ENCODE peak calls at places on chromosomes 5 and 9, in six cellular contexts. V, J, R, D, N and C are unnamed samples.

GRCh38 chr9:116572095-116572748 is 114.9 kb upstream of the TRIM32 start:
- DNase-seq in V (peak), R (peak), D (peak), N (peak), J (peak), C (no peak)

GRCh38 chr5:1004598-1005361 is 3.8 kb upstream of the NKD2 start:
- DNase-seq in D (peak), R (no peak), J (peak), N (peak), V (no peak), C (no peak)

GRCh38 chr9:69936427-69936826 is 107.2 kb upstream of the MAMDC2 start:
- DNase-seq in R (peak), J (no peak), D (no peak), V (no peak), N (peak), C (no peak)

GRCh38 chr9:100591139-100591538 is 13.3 kb downstream of the CAVIN4 start:
- DNase-seq in N (no peak), V (no peak), R (no peak), D (no peak), J (no peak), C (no peak)

GRCh38 chr5:60668715-60669304 is 31.2 kb downstream of the DEPDC1B start:
- DNase-seq in D (no peak), J (no peak), N (peak), R (no peak), V (peak), C (no peak)

GRCh38 chr5:148660346-148660660 is 6.0 kb upstream of the HTR4 start:
- DNase-seq in V (no peak), R (no peak), D (no peak), N (no peak), J (no peak), C (no peak)

GRCh38 chr5:32030686-32031478 is 143.2 kb downstream of the GOLPH3 start:
- DNase-seq in J (no peak), R (no peak), D (no peak), V (no peak), N (no peak), C (no peak)

GRCh38 chr5:175561085-175561484 is 82.7 kb downstream of the SFXN1 start:
- DNase-seq in N (no peak), D (no peak), V (no peak), J (no peak), R (no peak), C (no peak)

GRCh38 chr5:39137391-39138181 is 63.4 kb upstream of the RICTOR start:
- DNase-seq in R (no peak), V (peak), D (no peak), J (no peak), N (no peak), C (no peak)

GRCh38 chr9:120715331-120715924 is 1.2 kb upstream of the MEGF9 start:
- DNase-seq in V (no peak), J (peak), D (peak), N (peak), R (peak), C (no peak)

GRCh38 chr9:97468658-97469448 is 32.6 kb upstream of the TMOD1 start:
- DNase-seq in D (peak), V (peak), N (peak), R (peak), J (peak), C (no peak)

GRCh38 chr5:124025306-124025705 is 513.3 kb downstream of the CSNK1G3 start:
- DNase-seq in R (no peak), J (no peak), D (no peak), V (no peak), N (no peak), C (no peak)

GRCh38 chr5:107669543-107670027 is 1.2 kb downstream of the EFNA5 start:
- DNase-seq in R (peak), V (no peak), J (no peak), D (peak), N (peak), C (no peak)

GRCh38 chr9:35105126-35105525 is 2.2 kb upstream of the STOML2 start:
- DNase-seq in V (no peak), J (no peak), D (no peak), R (no peak), N (no peak), C (no peak)

GRCh38 chr9:35104586-35104985 is 1.7 kb upstream of the STOML2 start:
- DNase-seq in N (no peak), R (no peak), J (no peak), V (no peak), D (no peak), C (no peak)

GRCh38 chr9:35102769-35103659 is at the start of gene STOML2:
- DNase-seq in J (peak), R (peak), V (peak), N (peak), D (peak), C (peak)

GRCh38 chr9:35102465-35102768 is 514 bp downstream of the STOML2 start:
- DNase-seq in D (no peak), N (peak), R (peak), J (no peak), V (no peak), C (no peak)

GRCh38 chr9:35103660-35104191 is 795 bp upstream of the STOML2 start:
- DNase-seq in R (no peak), N (no peak), D (no peak), J (no peak), V (no peak), C (no peak)
- H3K4me3 ChIP-seq in R (peak), N (peak), D (peak), J (peak), V (peak), C (peak)

DNA sequence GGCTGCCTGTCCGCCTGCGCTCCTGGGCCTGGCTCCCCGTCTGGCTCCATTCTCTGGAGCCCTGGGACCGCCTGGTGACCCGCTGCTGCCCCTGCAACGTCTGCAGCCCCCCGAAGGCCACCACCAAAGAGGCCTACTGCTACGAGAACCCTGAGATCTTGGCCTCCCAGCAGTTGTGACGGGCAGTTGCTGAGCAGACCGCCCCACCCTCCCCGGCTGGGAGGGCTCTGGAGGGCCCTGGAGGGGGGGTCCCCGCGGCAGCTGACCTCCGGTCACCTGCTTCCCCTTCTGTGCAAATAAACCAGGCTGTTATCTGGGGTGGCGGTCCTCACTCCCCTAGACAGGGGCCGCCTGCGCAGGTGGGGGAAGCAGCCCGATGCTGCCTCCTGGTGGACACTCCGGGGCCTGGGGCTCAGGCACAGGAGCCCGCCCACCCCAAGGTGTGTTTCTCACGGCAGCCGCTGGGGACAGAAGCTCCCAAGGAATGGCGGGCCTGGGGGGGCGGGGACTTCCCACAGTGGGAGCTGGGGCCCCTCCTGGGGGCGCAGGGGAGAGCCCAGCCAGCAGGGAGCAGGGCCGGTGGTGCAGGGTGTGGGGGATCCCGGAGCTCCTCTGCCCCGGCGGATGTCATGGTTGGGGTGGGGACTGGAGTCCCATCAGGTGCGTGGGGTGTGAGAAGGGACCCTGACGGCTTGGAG is 4.7 kb upstream of the TUBB4B start:
- DNase-seq in N (peak), D (peak), J (peak), R (peak), V (no peak), C (peak)
- H3K4me3 ChIP-seq in N (no peak), D (no peak), J (no peak), R (no peak), V (no peak), C (no peak)

DNA sequence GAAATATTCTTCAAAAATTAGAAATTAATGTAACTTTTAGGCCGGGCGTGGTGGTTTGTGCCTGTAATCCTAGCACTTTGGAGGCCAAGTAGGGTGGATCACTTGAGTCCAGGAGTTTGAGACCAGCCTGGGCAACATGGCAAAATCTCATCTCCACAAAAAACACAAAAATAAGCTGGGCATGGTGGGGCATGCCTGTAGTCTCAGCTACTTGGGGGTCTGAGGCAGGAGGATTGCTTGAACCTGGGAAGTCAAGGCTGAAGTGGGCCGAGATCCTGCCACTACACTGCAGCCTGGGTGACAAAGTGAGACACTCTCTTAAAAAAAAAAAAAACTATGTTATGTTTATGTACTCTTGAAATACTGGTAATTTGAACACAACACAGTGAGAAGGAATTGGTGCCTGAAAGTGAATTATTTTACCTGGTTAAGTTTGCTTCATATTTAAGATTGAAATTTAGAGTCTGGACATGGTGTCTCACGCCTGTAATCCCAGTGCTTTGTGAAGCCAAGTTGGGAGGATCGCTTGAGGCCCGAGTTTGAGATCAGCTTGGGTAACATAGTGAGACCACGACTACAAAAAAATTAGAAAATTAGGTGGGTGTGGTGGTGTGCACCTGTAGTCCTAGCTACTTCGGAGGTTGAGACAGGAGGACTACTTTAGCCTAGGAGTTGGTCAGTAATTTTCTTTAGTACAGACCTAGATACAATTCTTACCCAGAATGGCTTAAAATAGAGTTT is 15.0 kb downstream of the ARRDC3 start:
- DNase-seq in V (no peak), N (no peak), J (no peak), R (no peak), D (no peak), C (no peak)
- H3K4me3 ChIP-seq in V (no peak), N (no peak), J (no peak), R (no peak), D (no peak), C (no peak)

GRCh38 chr5:173331287-173331686 is 3.1 kb upstream of the STC2 start:
- DNase-seq in R (no peak), V (no peak), J (no peak), N (no peak), D (no peak), C (no peak)
- H3K4me3 ChIP-seq in R (no peak), V (no peak), J (no peak), N (no peak), D (no peak), C (no peak)

DNA sequence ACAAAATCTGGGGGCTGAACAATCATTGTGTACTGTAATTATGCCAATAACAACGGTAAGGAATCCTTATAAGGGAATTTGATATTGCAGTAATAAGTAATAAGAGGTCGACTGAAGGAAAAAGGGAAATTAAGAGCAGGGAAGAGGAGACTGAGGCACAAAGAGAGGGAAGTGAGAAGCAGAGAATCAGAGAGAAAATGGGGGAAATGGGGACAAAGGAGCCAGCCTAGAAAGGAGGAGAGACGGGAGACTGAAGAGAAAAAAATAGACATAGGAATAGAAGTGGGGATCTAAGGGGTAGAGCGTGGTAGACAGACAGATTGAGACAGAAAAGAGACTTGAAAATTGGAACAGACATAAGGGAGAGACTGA is 518 bp upstream of the ZNF300 start:
- DNase-seq in D (no peak), R (no peak), J (no peak), N (no peak), V (no peak), C (no peak)
- H3K4me3 ChIP-seq in D (peak), R (peak), J (peak), N (no peak), V (no peak), C (peak)

GRCh38 chr9:129498451-129499376 is 122.2 kb downstream of the C9orf50 start:
- DNase-seq in V (no peak), N (no peak), D (no peak), R (no peak), J (no peak), C (no peak)
- H3K4me3 ChIP-seq in V (no peak), N (no peak), D (no peak), R (no peak), J (peak), C (no peak)

GRCh38 chr9:107425110-107426025 is 64.2 kb downstream of the KLF4 start:
- DNase-seq in V (peak), N (peak), J (peak), D (peak), R (peak), C (no peak)
- H3K4me3 ChIP-seq in V (no peak), N (no peak), J (no peak), D (peak), R (peak), C (peak)